ENCODE peak calls at places on chromosome 6, in four cellular contexts. W, P, U and G are unnamed samples.

GRCh38 chr6:39934060-39934757 is at the start of gene MOCS1:
- DNase-seq in U (peak), W (peak), P (no peak), G (peak)

GRCh38 chr6:142301421-142302391 is at the start of gene ADGRG6:
- DNase-seq in U (peak), W (peak), P (no peak), G (peak)

GRCh38 chr6:148396411-148396810 is 53.8 kb downstream of the SASH1 start:
- DNase-seq in W (no peak), P (no peak), U (no peak), G (no peak)

GRCh38 chr6:150667977-150668716 is 68.5 kb downstream of the PLEKHG1 start:
- DNase-seq in U (no peak), P (no peak), W (peak), G (peak)

GRCh38 chr6:36758516-36759176 is 61.0 kb downstream of the RAB44 start:
- DNase-seq in P (no peak), W (no peak), U (peak), G (no peak)

GRCh38 chr6:83860347-83860731 is 850 bp downstream of the CYB5R4 start:
- DNase-seq in P (no peak), W (no peak), U (no peak), G (no peak)

GRCh38 chr6:109055771-109056235 is 38.8 kb downstream of the SESN1 start:
- DNase-seq in U (no peak), W (no peak), P (no peak), G (no peak)

GRCh38 chr6:10521104-10521808 is at the start of gene GCNT2:
- DNase-seq in W (peak), U (peak), P (no peak), G (peak)

GRCh38 chr6:128242765-128243403 is 277.5 kb downstream of the PTPRK start:
- DNase-seq in P (no peak), W (peak), U (no peak), G (no peak)

GRCh38 chr6:56802570-56802969 is 152.3 kb upstream of the BEND6 start:
- DNase-seq in P (no peak), U (no peak), W (peak), G (no peak)

GRCh38 chr6:140193269-140193668 is 818.8 kb upstream of the CITED2 start:
- DNase-seq in P (no peak), W (no peak), U (no peak), G (no peak)

GRCh38 chr6:131331146-131331545 is 195.9 kb downstream of the AKAP7 start:
- DNase-seq in W (no peak), U (no peak), P (no peak), G (no peak)

GRCh38 chr6:87656857-87657256 is 45.2 kb downstream of the AKIRIN2 start:
- DNase-seq in P (no peak), W (no peak), U (no peak), G (no peak)

GRCh38 chr6:170370413-170370812 is 63.9 kb downstream of the FAM120B start:
- DNase-seq in W (no peak), U (no peak), P (no peak), G (no peak)

GRCh38 chr6:168120390-168121307 is 41.6 kb upstream of the FRMD1 start:
- DNase-seq in P (no peak), W (no peak), U (no peak), G (no peak)

GRCh38 chr6:98384334-98384733 is 450.0 kb upstream of the POU3F2 start:
- DNase-seq in P (no peak), W (no peak), U (no peak), G (no peak)

GRCh38 chr6:150806790-150807189 is 58.7 kb upstream of the MTHFD1L start:
- DNase-seq in P (no peak), W (no peak), U (no peak), G (no peak)

GRCh38 chr6:4670295-4670694 is 105.9 kb upstream of the CDYL start:
- DNase-seq in U (no peak), P (no peak), W (no peak), G (no peak)

GRCh38 chr6:33692760-33693158 is 18.7 kb downstream of the UQCC2 start:
- DNase-seq in U (no peak), P (no peak), W (no peak), G (no peak)

GRCh38 chr6:160348552-160349441 is 619 bp downstream of the SLC22A3 start:
- DNase-seq in U (no peak), P (no peak), W (peak), G (no peak)

GRCh38 chr6:151240861-151241642 is 1.3 kb downstream of the AKAP12 start:
- DNase-seq in W (no peak), U (no peak), P (no peak), G (peak)

GRCh38 chr6:21595265-21595950 is 1.9 kb downstream of the SOX4 start:
- DNase-seq in P (no peak), U (no peak), W (no peak), G (peak)

GRCh38 chr6:144064402-144064830 is 31.0 kb downstream of the SF3B5 start:
- DNase-seq in W (no peak), U (peak), P (no peak), G (peak)

GRCh38 chr6:158654498-158654897 is 4.6 kb downstream of the SYTL3 start:
- DNase-seq in U (no peak), P (no peak), W (peak), G (no peak)

GRCh38 chr6:5423251-5423650 is 161.9 kb downstream of the FARS2 start:
- DNase-seq in U (no peak), P (no peak), W (no peak), G (no peak)

GRCh38 chr6:151806757-151807512 is 547 bp upstream of the ESR1 start:
- DNase-seq in U (no peak), W (no peak), P (no peak), G (no peak)

GRCh38 chr6:35713426-35713825 is 23.4 kb upstream of the ARMC12 start:
- DNase-seq in W (no peak), U (peak), P (no peak), G (no peak)

GRCh38 chr6:170006524-170007467 is 255.4 kb downstream of the ERMARD start:
- DNase-seq in P (no peak), U (no peak), W (no peak), G (no peak)

GRCh38 chr6:26271640-26272090 is 93.3 kb upstream of the BTN3A2 start:
- DNase-seq in W (no peak), U (no peak), P (no peak), G (no peak)

GRCh38 chr6:45554596-45554995 is 176.9 kb upstream of the SUPT3H start:
- DNase-seq in W (no peak), P (no peak), U (no peak), G (no peak)

GRCh38 chr6:13508711-13509705 is 21.6 kb upstream of the GFOD1 start:
- DNase-seq in P (no peak), U (no peak), W (no peak), G (no peak)

GRCh38 chr6:3276174-3277167 is 17.7 kb downstream of the PSMG4 start:
- DNase-seq in W (no peak), U (no peak), P (no peak), G (no peak)

GRCh38 chr6:69643688-69644087 is 153.1 kb downstream of the LMBRD1 start:
- DNase-seq in W (no peak), U (no peak), P (no peak), G (no peak)

GRCh38 chr6:85749236-85749635 is 106.5 kb upstream of the SYNCRIP start:
- DNase-seq in W (no peak), U (no peak), P (no peak), G (no peak)

GRCh38 chr6:2353412-2354137 is 108.2 kb upstream of the GMDS start:
- DNase-seq in U (peak), P (peak), W (peak), G (peak)

GRCh38 chr6:4603291-4603690 is 172.9 kb upstream of the CDYL start:
- DNase-seq in U (no peak), P (no peak), W (no peak), G (no peak)

GRCh38 chr6:15506066-15506465 is 156.8 kb downstream of the DTNBP1 start:
- DNase-seq in P (no peak), U (no peak), W (no peak), G (no peak)

GRCh38 chr6:106916891-106917290 is 57.6 kb downstream of the CD24 start:
- DNase-seq in P (no peak), U (no peak), W (no peak), G (no peak)

GRCh38 chr6:106913111-106913510 is 61.4 kb downstream of the CD24 start:
- DNase-seq in U (no peak), P (no peak), W (no peak), G (no peak)

GRCh38 chr6:106922626-106923025 is 51.9 kb downstream of the CD24 start:
- DNase-seq in W (no peak), P (no peak), U (no peak), G (no peak)

GRCh38 chr6:106913676-106914280 is 60.8 kb downstream of the CD24 start:
- DNase-seq in U (no peak), P (peak), W (peak), G (no peak)

GRCh38 chr6:106918128-106918527 is 56.4 kb downstream of the CD24 start:
- DNase-seq in U (no peak), W (no peak), P (no peak), G (no peak)
- TF ChIP-seq TARDBP in U (no peak), W (no peak), P (no peak), G (no peak)

DNA sequence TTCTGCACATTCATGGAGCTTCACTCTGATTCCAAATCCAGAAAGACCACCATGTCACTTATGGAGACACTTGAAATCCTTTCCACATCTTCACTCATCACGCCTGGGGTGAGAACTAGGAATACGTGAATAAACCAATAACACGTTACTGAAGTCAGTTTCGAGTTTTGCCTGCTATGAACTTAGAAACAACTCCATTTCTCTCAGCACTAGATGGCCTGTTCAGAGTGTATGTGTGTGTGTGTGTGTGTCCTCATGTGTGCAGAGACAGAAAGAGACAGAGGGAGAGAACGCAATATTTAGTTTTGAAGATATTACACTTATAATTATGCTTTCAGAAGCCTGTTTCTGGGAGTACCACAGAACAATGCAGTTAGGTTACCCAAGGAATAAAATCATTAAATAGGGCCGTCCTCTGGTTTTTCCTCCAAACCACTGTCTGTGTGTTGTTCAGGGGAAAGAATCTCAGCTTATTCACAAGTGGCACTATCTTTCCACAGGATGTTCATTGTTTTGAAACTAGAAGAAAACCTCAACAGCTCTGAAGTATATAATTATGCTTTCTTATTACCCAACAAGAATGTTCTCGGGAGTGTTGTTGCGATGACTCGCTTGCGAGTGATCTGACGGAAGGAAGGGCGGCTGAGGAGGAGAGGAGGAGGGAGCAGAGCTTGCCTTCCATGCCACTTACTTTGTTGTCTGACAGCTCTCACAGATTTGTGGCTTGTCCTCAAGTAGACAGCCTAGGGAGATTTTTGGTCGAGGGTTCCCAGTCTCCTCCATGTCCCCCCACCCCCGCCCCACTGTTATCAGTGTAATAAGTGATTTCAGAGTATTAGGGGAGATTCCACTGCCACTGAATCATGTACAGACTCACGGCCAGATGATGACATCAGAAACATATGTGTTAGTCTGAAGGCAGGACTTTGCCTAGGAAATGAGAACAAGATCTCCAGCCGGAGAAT is 80.9 kb upstream of the CCN6 start:
- DNase-seq in P (no peak), W (no peak), U (no peak), G (no peak)
- TF ChIP-seq TARDBP in P (no peak), W (no peak), U (no peak), G (no peak)

GRCh38 chr6:11752350-11752749 is 26.3 kb downstream of the ADTRP start:
- DNase-seq in W (no peak), P (no peak), U (no peak), G (no peak)
- TF ChIP-seq TARDBP in W (no peak), P (no peak), U (no peak), G (no peak)

GRCh38 chr6:51514396-51515051 is 572.9 kb downstream of the PKHD1 start:
- DNase-seq in U (no peak), P (no peak), W (no peak), G (no peak)

GRCh38 chr6:51509597-51509996 is 577.8 kb downstream of the PKHD1 start:
- DNase-seq in W (no peak), U (no peak), P (no peak), G (no peak)

GRCh38 chr6:51511081-51511480 is 576.3 kb downstream of the PKHD1 start:
- DNase-seq in U (no peak), P (no peak), W (no peak), G (no peak)

GRCh38 chr6:51515052-51515402 is 572.4 kb downstream of the PKHD1 start:
- DNase-seq in P (no peak), W (no peak), U (no peak), G (no peak)

GRCh38 chr6:51513891-51514290 is 573.5 kb downstream of the PKHD1 start:
- DNase-seq in P (no peak), W (no peak), U (no peak), G (no peak)
- TF ChIP-seq TARDBP in P (no peak), W (no peak), U (no peak), G (no peak)

DNA sequence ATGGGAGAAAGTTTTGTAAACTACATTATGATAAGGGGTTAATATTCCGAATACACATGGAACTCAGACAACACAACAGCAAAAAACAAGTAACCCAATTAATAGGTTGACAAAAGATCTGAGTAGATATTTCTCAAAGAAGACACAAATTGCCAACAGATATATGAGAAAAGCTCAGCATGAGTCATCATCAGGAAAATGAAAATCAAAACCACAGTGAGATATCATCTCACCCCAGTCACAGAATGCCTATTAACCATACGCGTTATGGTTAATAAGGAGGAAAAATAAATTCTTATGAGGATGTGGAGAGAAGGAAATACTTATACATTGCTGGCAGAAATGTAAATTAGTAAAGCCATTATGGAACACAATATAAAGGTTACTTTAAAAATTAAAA is 695.0 kb downstream of the COL12A1 start:
- DNase-seq in P (no peak), U (no peak), W (no peak), G (no peak)
- TF ChIP-seq TARDBP in P (no peak), U (no peak), W (no peak), G (no peak)

GRCh38 chr6:100062621-100063020 is 68.6 kb upstream of the MCHR2 start:
- DNase-seq in P (no peak), U (no peak), W (no peak), G (no peak)

GRCh38 chr6:100057941-100058340 is 63.9 kb upstream of the MCHR2 start:
- DNase-seq in P (no peak), U (no peak), W (no peak), G (no peak)
- TF ChIP-seq TARDBP in P (no peak), U (no peak), W (no peak), G (no peak)

GRCh38 chr6:164216368-164216767 is 801.9 kb downstream of the QKI start:
- DNase-seq in U (no peak), P (no peak), W (no peak), G (no peak)
- TF ChIP-seq TARDBP in U (no peak), P (no peak), W (no peak), G (no peak)

GRCh38 chr6:136672144-136672543 is 120.1 kb downstream of the MAP3K5 start:
- DNase-seq in W (no peak), U (no peak), P (no peak), G (no peak)

GRCh38 chr6:136668571-136668970 is 118.3 kb upstream of the MAP7 start:
- DNase-seq in U (no peak), W (no peak), P (no peak), G (no peak)

GRCh38 chr6:136666041-136666440 is 115.8 kb upstream of the MAP7 start:
- DNase-seq in P (no peak), U (no peak), W (no peak), G (no peak)

GRCh38 chr6:136673571-136673970 is 118.7 kb downstream of the MAP3K5 start:
- DNase-seq in U (no peak), W (no peak), P (no peak), G (no peak)

GRCh38 chr6:136669299-136669699 is 119.1 kb upstream of the MAP7 start:
- DNase-seq in W (peak), U (peak), P (no peak), G (no peak)
- TF ChIP-seq TARDBP in W (no peak), U (no peak), P (no peak), G (no peak)

GRCh38 chr6:79420054-79420453 is 117.2 kb downstream of the LCA5 start:
- DNase-seq in P (no peak), U (no peak), W (no peak), G (peak)

GRCh38 chr6:79421001-79421411 is 116.2 kb downstream of the LCA5 start:
- DNase-seq in U (no peak), W (no peak), P (no peak), G (no peak)

GRCh38 chr6:79421707-79422484 is 115.3 kb downstream of the LCA5 start:
- DNase-seq in W (no peak), U (no peak), P (peak), G (no peak)

GRCh38 chr6:79413562-79414002 is 123.6 kb downstream of the LCA5 start:
- DNase-seq in P (no peak), U (no peak), W (no peak), G (no peak)

DNA sequence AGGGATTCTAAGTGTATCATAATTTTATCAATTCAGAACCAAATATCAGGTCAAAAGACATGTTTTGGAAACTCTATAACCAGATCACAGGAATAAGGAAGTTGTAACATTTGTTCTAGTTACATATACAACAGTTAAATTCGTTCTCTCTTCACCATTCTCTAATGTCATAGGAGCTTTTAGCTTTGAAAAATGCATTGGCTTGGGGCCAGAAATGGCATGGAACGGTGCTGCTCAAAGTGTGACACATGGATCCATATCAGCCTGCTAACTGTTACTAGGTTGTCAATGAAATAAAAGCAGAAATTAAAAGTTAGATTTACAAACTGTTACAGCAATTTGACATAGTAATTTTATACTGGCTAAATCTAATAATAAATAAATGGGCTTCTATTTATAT is 120.3 kb downstream of the LCA5 start:
- DNase-seq in U (no peak), W (no peak), P (no peak), G (no peak)
- TF ChIP-seq TARDBP in U (no peak), W (no peak), P (no peak), G (no peak)

GRCh38 chr6:23329091-23329490 is 759.7 kb downstream of the HDGFL1 start:
- DNase-seq in P (no peak), W (no peak), U (no peak), G (no peak)
- TF ChIP-seq TARDBP in P (no peak), W (no peak), U (no peak), G (no peak)